ENCODE peak calls at places on chromosomes 5 and 9, in five cellular contexts. One of them, this sample, is unnamed.

GRCh38 chr5:155591273-155591672 is 577.7 kb downstream of the KIF4B start:
- DNase-seq in progenitor cell of endocrine pancreas: no peak
- DNase-seq in NCI-H82: peak
- DNase-seq in naive thymus-derived CD4-positive, alpha-beta T cell: no peak
- DNase-seq in heart left ventricle: no peak
- DNase-seq in this sample: no peak

GRCh38 chr5:17123010-17123409 is 94.4 kb upstream of the BASP1 start:
- DNase-seq in progenitor cell of endocrine pancreas: no peak
- DNase-seq in naive thymus-derived CD4-positive, alpha-beta T cell: no peak
- DNase-seq in NCI-H82: peak
- DNase-seq in heart left ventricle: no peak
- DNase-seq in this sample: no peak

GRCh38 chr5:174431504-174431903 is 292.9 kb upstream of the MSX2 start:
- DNase-seq in progenitor cell of endocrine pancreas: no peak
- DNase-seq in naive thymus-derived CD4-positive, alpha-beta T cell: no peak
- DNase-seq in NCI-H82: no peak
- DNase-seq in heart left ventricle: no peak
- DNase-seq in this sample: peak

GRCh38 chr9:75186767-75187380 is 98.6 kb downstream of the OSTF1 start:
- DNase-seq in naive thymus-derived CD4-positive, alpha-beta T cell: no peak
- DNase-seq in progenitor cell of endocrine pancreas: no peak
- DNase-seq in heart left ventricle: no peak
- DNase-seq in NCI-H82: peak
- DNase-seq in this sample: peak

GRCh38 chr5:59275537-59276276 is 617.8 kb downstream of the PDE4D start:
- DNase-seq in heart left ventricle: peak
- DNase-seq in naive thymus-derived CD4-positive, alpha-beta T cell: no peak
- DNase-seq in progenitor cell of endocrine pancreas: no peak
- DNase-seq in NCI-H82: no peak
- DNase-seq in this sample: peak

GRCh38 chr9:89635816-89636215 is 31.0 kb downstream of the GADD45G start:
- DNase-seq in naive thymus-derived CD4-positive, alpha-beta T cell: no peak
- DNase-seq in heart left ventricle: no peak
- DNase-seq in NCI-H82: no peak
- DNase-seq in progenitor cell of endocrine pancreas: no peak
- DNase-seq in this sample: no peak

GRCh38 chr9:136806631-136807201 is 1.0 kb upstream of the RABL6 start:
- DNase-seq in heart left ventricle: no peak
- DNase-seq in progenitor cell of endocrine pancreas: no peak
- DNase-seq in NCI-H82: no peak
- DNase-seq in naive thymus-derived CD4-positive, alpha-beta T cell: peak
- DNase-seq in this sample: no peak

GRCh38 chr9:22008662-22009562 is at the start of gene CDKN2B:
- DNase-seq in naive thymus-derived CD4-positive, alpha-beta T cell: peak
- DNase-seq in heart left ventricle: peak
- DNase-seq in NCI-H82: peak
- DNase-seq in progenitor cell of endocrine pancreas: peak
- DNase-seq in this sample: no peak

GRCh38 chr5:54357371-54358058 is 47.1 kb upstream of the ARL15 start:
- DNase-seq in progenitor cell of endocrine pancreas: no peak
- DNase-seq in NCI-H82: no peak
- DNase-seq in naive thymus-derived CD4-positive, alpha-beta T cell: no peak
- DNase-seq in heart left ventricle: no peak
- DNase-seq in this sample: no peak

GRCh38 chr9:123660691-123661090 is 269.2 kb downstream of the DENND1A start:
- DNase-seq in heart left ventricle: no peak
- DNase-seq in progenitor cell of endocrine pancreas: no peak
- DNase-seq in NCI-H82: no peak
- DNase-seq in naive thymus-derived CD4-positive, alpha-beta T cell: no peak
- DNase-seq in this sample: no peak

GRCh38 chr5:135313405-135313804 is 85.6 kb downstream of the MACROH2A1 start:
- DNase-seq in naive thymus-derived CD4-positive, alpha-beta T cell: no peak
- DNase-seq in NCI-H82: no peak
- DNase-seq in heart left ventricle: no peak
- DNase-seq in progenitor cell of endocrine pancreas: no peak
- DNase-seq in this sample: no peak

GRCh38 chr5:157602505-157602904 is 26.9 kb upstream of the ADAM19 start:
- DNase-seq in NCI-H82: no peak
- DNase-seq in heart left ventricle: no peak
- DNase-seq in naive thymus-derived CD4-positive, alpha-beta T cell: peak
- DNase-seq in progenitor cell of endocrine pancreas: no peak
- DNase-seq in this sample: peak

GRCh38 chr5:2914991-2915484 is 163.6 kb upstream of the IRX2 start:
- DNase-seq in heart left ventricle: no peak
- DNase-seq in progenitor cell of endocrine pancreas: no peak
- DNase-seq in NCI-H82: no peak
- DNase-seq in naive thymus-derived CD4-positive, alpha-beta T cell: no peak
- DNase-seq in this sample: no peak

GRCh38 chr5:147072591-147072990 is 162.2 kb upstream of the STK32A start:
- DNase-seq in heart left ventricle: no peak
- DNase-seq in NCI-H82: peak
- DNase-seq in naive thymus-derived CD4-positive, alpha-beta T cell: no peak
- DNase-seq in progenitor cell of endocrine pancreas: no peak
- DNase-seq in this sample: no peak

GRCh38 chr9:133592731-133593409 is 16.3 kb downstream of the FAM163B start:
- DNase-seq in naive thymus-derived CD4-positive, alpha-beta T cell: no peak
- DNase-seq in progenitor cell of endocrine pancreas: no peak
- DNase-seq in heart left ventricle: no peak
- DNase-seq in NCI-H82: no peak
- DNase-seq in this sample: no peak

GRCh38 chr9:117644607-117645244 is 59.5 kb upstream of the TLR4 start:
- DNase-seq in heart left ventricle: peak
- DNase-seq in naive thymus-derived CD4-positive, alpha-beta T cell: peak
- DNase-seq in NCI-H82: peak
- DNase-seq in progenitor cell of endocrine pancreas: peak
- DNase-seq in this sample: peak

GRCh38 chr9:87685871-87686519 is 39.9 kb upstream of the CTSL start:
- DNase-seq in heart left ventricle: peak
- DNase-seq in NCI-H82: no peak
- DNase-seq in naive thymus-derived CD4-positive, alpha-beta T cell: no peak
- DNase-seq in progenitor cell of endocrine pancreas: no peak
- DNase-seq in this sample: no peak

GRCh38 chr5:108356286-108356685 is 25.6 kb downstream of the FBXL17 start:
- DNase-seq in NCI-H82: no peak
- DNase-seq in naive thymus-derived CD4-positive, alpha-beta T cell: no peak
- DNase-seq in heart left ventricle: no peak
- DNase-seq in progenitor cell of endocrine pancreas: no peak
- DNase-seq in this sample: no peak

GRCh38 chr5:134236208-134236761 is 10.4 kb upstream of the PPP2CA start:
- DNase-seq in NCI-H82: no peak
- DNase-seq in heart left ventricle: peak
- DNase-seq in naive thymus-derived CD4-positive, alpha-beta T cell: no peak
- DNase-seq in progenitor cell of endocrine pancreas: no peak
- DNase-seq in this sample: no peak

GRCh38 chr9:112487008-112487798 is 576 bp downstream of the KIAA1958 start:
- DNase-seq in heart left ventricle: peak
- DNase-seq in NCI-H82: peak
- DNase-seq in progenitor cell of endocrine pancreas: peak
- DNase-seq in naive thymus-derived CD4-positive, alpha-beta T cell: peak
- DNase-seq in this sample: peak